ENCODE peak calls at places on chromosomes 3 and 15, in six cellular contexts. Q is heart right ventricle; H is transverse colon; S is CD8-positive, alpha-beta T cell; Z is cardiac muscle cell; O is hepatocyte. K is an unnamed sample.

GRCh38 chr3:12869025-12869695 is 27.8 kb upstream of the RPL32 start:
- DNase-seq in S (no peak), Z (peak; percentile 80), O (peak; percentile 76), H (peak; percentile 67), Q (peak; percentile 36), K (no peak)

GRCh38 chr3:188759516-188760005 is 412.2 kb upstream of the TPRG1 start:
- DNase-seq in Q (no peak), S (no peak), O (no peak), H (no peak), Z (no peak), K (no peak)

GRCh38 chr15:69081310-69082004 is 67.0 kb downstream of the NOX5 start:
- DNase-seq in S (no peak), Q (peak; percentile 81), H (no peak), O (no peak), Z (no peak), K (no peak)

GRCh38 chr3:147391726-147392082 is 14.6 kb downstream of the ZIC4 start:
- DNase-seq in Z (no peak), H (no peak), S (no peak), O (no peak), Q (no peak), K (no peak)

GRCh38 chr15:92693922-92694331 is 38.4 kb upstream of the FAM174B start:
- DNase-seq in O (peak; percentile 43), Q (no peak), Z (peak; percentile 64), H (no peak), S (no peak), K (no peak)

GRCh38 chr3:156957715-156958114 is 131.6 kb downstream of the LEKR1 start:
- DNase-seq in O (no peak), S (no peak), Z (no peak), H (no peak), Q (no peak), K (no peak)

GRCh38 chr3:167350245-167350862 is 29.7 kb downstream of the ZBBX start:
- DNase-seq in S (no peak), Q (no peak), H (no peak), Z (peak; percentile 36), O (peak; percentile 28), K (peak; percentile 12)

GRCh38 chr3:127196002-127196401 is 3.1 kb downstream of the PRR23E start:
- DNase-seq in S (no peak), H (no peak), O (no peak), Z (no peak), Q (no peak), K (no peak)

GRCh38 chr3:47227678-47228077 is 54.9 kb downstream of the KIF9 start:
- DNase-seq in H (peak; percentile 13), O (no peak), Z (no peak), Q (peak; percentile 17), S (no peak), K (no peak)

GRCh38 chr3:45437388-45437787 is 49.0 kb downstream of the LARS2 start:
- DNase-seq in Z (no peak), O (no peak), S (no peak), H (no peak), Q (no peak), K (no peak)

GRCh38 chr3:126454799-126455198 is 20.9 kb downstream of the ZXDC start:
- DNase-seq in Q (no peak), H (no peak), S (no peak), O (no peak), Z (no peak), K (no peak)

GRCh38 chr3:129500334-129500658 is 28.1 kb upstream of the RHO start:
- DNase-seq in Q (no peak), S (no peak), H (no peak), O (no peak), Z (no peak), K (no peak)

GRCh38 chr15:59999558-60000112 is 4.5 kb upstream of the FOXB1 start:
- DNase-seq in Q (no peak), Z (no peak), O (no peak), H (no peak), S (no peak), K (no peak)

GRCh38 chr15:60000824-60001641 is 3.1 kb upstream of the FOXB1 start:
- DNase-seq in S (no peak), Q (no peak), H (no peak), O (no peak), Z (no peak), K (no peak)

GRCh38 chr15:59999064-59999377 is 5.1 kb upstream of the FOXB1 start:
- DNase-seq in H (no peak), Q (no peak), Z (no peak), S (no peak), O (no peak), K (no peak)

GRCh38 chr15:60001642-60002527 is 2.2 kb upstream of the FOXB1 start:
- DNase-seq in O (no peak), Q (no peak), S (no peak), Z (no peak), H (no peak), K (no peak)

GRCh38 chr15:60000113-60000823 is 3.8 kb upstream of the FOXB1 start:
- DNase-seq in Z (no peak), H (no peak), S (no peak), Q (no peak), O (no peak), K (no peak)
- H3K4me1 ChIP-seq in Z (peaks cover 11% of the 10 kb centered on the region), H (peaks cover 21% of the 10 kb centered on the region), S (peaks cover 35% of the 10 kb centered on the region), Q (peaks cover 11% of the 10 kb centered on the region), O (peaks cover 14% of the 10 kb centered on the region), K (peaks cover 55% of the 10 kb centered on the region)

GRCh38 chr15:57333487-57333886 is 42.8 kb upstream of the CGNL1 start:
- DNase-seq in Z (peak; percentile 41), O (no peak), S (no peak), H (no peak), Q (no peak), K (no peak)

GRCh38 chr15:57330619-57331018 is 45.7 kb upstream of the CGNL1 start:
- DNase-seq in Z (no peak), Q (no peak), O (no peak), S (no peak), H (no peak), K (no peak)

GRCh38 chr15:57335326-57336118 is 40.8 kb upstream of the CGNL1 start:
- DNase-seq in O (no peak), H (no peak), Q (no peak), Z (no peak), S (no peak), K (no peak)

GRCh38 chr15:57332326-57332725 is 44.0 kb upstream of the CGNL1 start:
- DNase-seq in O (no peak), Q (no peak), S (no peak), Z (no peak), H (no peak), K (no peak)

DNA sequence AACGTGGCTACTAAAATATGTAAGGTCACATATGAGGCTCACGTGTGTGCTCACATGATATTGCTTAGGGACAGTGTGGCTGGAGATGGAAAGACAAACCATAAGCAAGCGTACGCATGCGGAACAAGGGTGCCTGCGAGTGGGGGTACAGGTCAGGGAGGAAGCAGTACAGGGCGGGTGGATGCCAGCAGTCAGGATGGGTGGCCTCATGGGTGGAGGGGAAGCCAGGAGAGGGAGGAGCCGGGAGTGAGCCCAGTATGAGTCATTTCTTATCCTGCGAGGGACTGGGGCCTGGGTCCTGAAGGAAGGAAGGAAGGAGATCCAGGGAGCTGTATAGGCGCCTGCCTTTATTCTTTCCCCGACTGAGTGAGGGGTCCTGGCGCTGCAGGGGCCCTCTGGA is 42.0 kb upstream of the CGNL1 start:
- DNase-seq in H (no peak), Z (no peak), O (peak; percentile 54), Q (no peak), S (no peak), K (no peak)
- H3K4me3 ChIP-seq in H (no peak overlapping the region), Z (no peak overlapping the region), O (no peak overlapping the region), Q (no peak overlapping the region), S (no peak overlapping the region), K (no peak overlapping the region)

GRCh38 chr3:98565843-98566242 is 27.6 kb downstream of the CPOX start:
- DNase-seq in Q (no peak), Z (no peak), S (no peak), H (no peak), O (no peak), K (no peak)
- H3K4me1 ChIP-seq in Q (no peaks in the 10 kb centered on the region), Z (no peaks in the 10 kb centered on the region), S (peaks cover 66% of the 10 kb centered on the region), H (peaks cover 4% of the 10 kb centered on the region), O (no peaks in the 10 kb centered on the region), K (peaks cover 71% of the 10 kb centered on the region)

DNA sequence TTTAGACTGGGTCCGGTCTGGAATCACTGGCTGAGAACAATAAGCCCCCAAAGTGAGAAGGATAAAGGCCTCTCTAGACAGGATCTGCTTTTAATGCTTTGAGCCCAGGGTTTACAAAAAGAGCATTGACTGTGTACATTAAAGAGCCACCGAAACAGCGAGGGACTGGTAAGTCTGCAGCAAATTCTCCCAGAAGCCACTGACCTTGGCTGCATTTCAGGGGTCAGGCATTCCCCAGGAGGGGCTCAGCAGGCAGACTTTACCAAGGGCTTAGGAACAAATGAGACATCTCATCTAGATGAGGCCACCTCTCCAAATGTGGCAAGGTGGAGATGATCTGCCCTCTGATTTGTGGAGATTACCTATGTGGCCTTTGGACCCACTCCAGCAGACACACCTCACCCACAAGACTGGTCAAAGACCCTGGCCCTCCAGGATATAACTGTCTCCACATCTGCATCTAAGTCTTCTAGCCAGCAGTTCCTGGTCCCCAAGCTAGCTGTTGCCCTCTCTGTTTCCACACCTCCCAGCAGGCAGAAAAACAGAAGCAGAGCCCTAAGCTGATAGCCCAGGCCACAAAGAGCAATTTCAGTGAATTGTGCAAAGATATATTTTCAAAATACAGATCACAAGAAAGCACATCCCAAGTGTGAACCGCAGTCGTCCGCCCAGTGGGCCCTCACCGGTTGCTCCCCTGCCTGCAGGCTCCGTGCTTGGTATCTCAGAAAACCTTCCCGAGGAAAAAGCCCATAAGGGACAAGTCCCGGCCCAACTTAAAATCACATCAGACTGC is 2.7 kb downstream of the TNIK start:
- DNase-seq in O (peak; percentile 29), S (peak; percentile 57), Z (peak; percentile 53), H (peak; percentile 35), Q (no peak), K (no peak)
- H3K4me3 ChIP-seq in O (peak overlapping the region; percentile 21), S (peak overlapping the region; percentile 84), Z (peak overlapping the region; percentile 95), H (no peak overlapping the region), Q (peak overlapping the region; percentile 88), K (peak overlapping the region; percentile 99)

GRCh38 chr3:99731499-99731898 is 86.2 kb upstream of the CMSS1 start:
- DNase-seq in O (no peak), Q (no peak), S (no peak), H (no peak), Z (no peak), K (no peak)

DNA sequence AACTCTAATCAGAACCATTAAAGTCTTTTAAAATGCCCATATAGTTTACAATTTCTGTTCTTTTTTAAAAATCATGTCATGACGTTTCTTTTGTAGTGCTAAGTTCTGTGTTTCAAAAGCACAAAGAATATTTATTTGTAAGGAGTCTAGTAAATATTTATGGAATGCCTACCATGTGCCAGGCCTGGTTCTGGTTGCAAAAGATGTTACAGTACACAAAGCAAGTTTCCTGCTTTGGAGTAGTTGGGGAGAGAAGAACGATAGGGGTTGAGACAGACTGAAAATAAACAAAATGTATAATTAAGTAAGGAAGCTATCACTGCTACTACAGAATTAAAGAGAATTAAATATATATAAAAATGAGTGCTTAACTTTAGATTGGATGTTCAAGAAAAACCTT is 86.8 kb upstream of the CMSS1 start:
- DNase-seq in Q (no peak), Z (no peak), O (no peak), S (no peak), H (no peak), K (no peak)
- H3K4me1 ChIP-seq in Q (no peaks in the 10 kb centered on the region), Z (no peaks in the 10 kb centered on the region), O (no peaks in the 10 kb centered on the region), S (no peaks in the 10 kb centered on the region), H (no peaks in the 10 kb centered on the region), K (no peaks in the 10 kb centered on the region)

K was measured in CD4-positive, CD25-positive, alpha-beta regulatory T cell.